ENCODE peak calls at places on chromosome 21, in seven cellular contexts. H is fibroblast of pulmonary artery, E is cardiac fibroblast, Z is bronchial epithelial cell, R is OCI-LY7, T is WTC11, L is heart right ventricle. B is an unnamed sample.

GRCh38 chr21:35026617-35027557 is 22.2 kb downstream of the RUNX1 start:
- DNase-seq in H (peak), E (peak), Z (peak), R (peak), T (peak), L (peak), B (no peak)

GRCh38 chr21:15077529-15077928 is 12.7 kb upstream of the NRIP1 start:
- DNase-seq in H (no peak), E (no peak), Z (no peak), R (no peak), T (no peak), L (no peak), B (no peak)

GRCh38 chr21:25997788-25998611 is 172.6 kb downstream of the APP start:
- DNase-seq in H (peak), E (no peak), Z (no peak), R (no peak), T (peak), L (peak), B (no peak)

GRCh38 chr21:39084073-39084472 is 99.2 kb downstream of the PSMG1 start:
- DNase-seq in H (no peak), E (no peak), Z (no peak), R (no peak), T (no peak), L (no peak), B (no peak)

GRCh38 chr21:33687634-33688033 is 45.3 kb downstream of the ITSN1 start:
- DNase-seq in H (no peak), E (no peak), Z (no peak), R (no peak), T (no peak), L (no peak), B (no peak)

GRCh38 chr21:15976807-15977206 is 247.0 kb downstream of the USP25 start:
- DNase-seq in H (no peak), E (peak), Z (no peak), R (peak), T (peak), L (no peak), B (peak)

GRCh38 chr21:34022557-34023335 is 50.6 kb upstream of the MRPS6 start:
- DNase-seq in H (no peak), E (no peak), Z (no peak), R (peak), T (no peak), L (no peak), B (no peak)

GRCh38 chr21:15667010-15667409 is 62.8 kb upstream of the USP25 start:
- DNase-seq in H (peak), E (peak), Z (peak), R (no peak), T (no peak), L (no peak), B (peak)

GRCh38 chr21:44910229-44911065 is 10.3 kb downstream of the ITGB2 start:
- DNase-seq in H (no peak), E (no peak), Z (no peak), R (peak), T (no peak), L (no peak), B (no peak)

GRCh38 chr21:44771896-44772525 is 29.6 kb downstream of the UBE2G2 start:
- DNase-seq in H (no peak), E (no peak), Z (no peak), R (no peak), T (no peak), L (no peak), B (no peak)

GRCh38 chr21:37877171-37877570 is 39.1 kb downstream of the KCNJ6 start:
- DNase-seq in H (peak), E (peak), Z (no peak), R (no peak), T (no peak), L (no peak), B (peak)

GRCh38 chr21:45461369-45461750 is 56.4 kb downstream of the COL18A1 start:
- DNase-seq in H (no peak), E (no peak), Z (no peak), R (no peak), T (no peak), L (no peak), B (no peak)

GRCh38 chr21:38319781-38320180 is 63.0 kb downstream of the KCNJ15 start:
- DNase-seq in H (no peak), E (no peak), Z (peak), R (no peak), T (no peak), L (no peak), B (no peak)

GRCh38 chr21:35206141-35207125 is 157.3 kb upstream of the RUNX1 start:
- DNase-seq in H (no peak), E (no peak), Z (peak), R (peak), T (no peak), L (no peak), B (peak)

GRCh38 chr21:15255359-15256157 is 190.8 kb upstream of the NRIP1 start:
- DNase-seq in H (no peak), E (no peak), Z (peak), R (no peak), T (no peak), L (peak), B (no peak)

GRCh38 chr21:26570203-26570602 is 2.9 kb downstream of the CYYR1 start:
- DNase-seq in H (no peak), E (no peak), Z (no peak), R (no peak), T (no peak), L (peak), B (no peak)

GRCh38 chr21:45972716-45973474 is 8.7 kb upstream of the COL6A1 start:
- DNase-seq in H (peak), E (peak), Z (no peak), R (no peak), T (no peak), L (peak), B (no peak)

GRCh38 chr21:43764576-43765495 is 11.3 kb downstream of the CSTB start:
- DNase-seq in H (no peak), E (no peak), Z (no peak), R (no peak), T (no peak), L (no peak), B (peak)

GRCh38 chr21:34835526-34835925 is 166.7 kb downstream of the CLIC6 start:
- DNase-seq in H (peak), E (peak), Z (no peak), R (no peak), T (no peak), L (no peak), B (peak)

GRCh38 chr21:35414511-35415139 is 365.5 kb upstream of the RUNX1 start:
- DNase-seq in H (no peak), E (no peak), Z (no peak), R (no peak), T (no peak), L (no peak), B (no peak)

GRCh38 chr21:27045281-27045985 is 78.5 kb upstream of the ADAMTS5 start:
- DNase-seq in H (no peak), E (peak), Z (peak), R (no peak), T (no peak), L (no peak), B (no peak)

GRCh38 chr21:24023936-24024335 is 1583.3 kb downstream of the MRPL39 start:
- DNase-seq in H (no peak), E (no peak), Z (no peak), R (no peak), T (no peak), L (no peak), B (no peak)

GRCh38 chr21:40041446-40041845 is 174.2 kb downstream of the PCP4 start:
- DNase-seq in H (no peak), E (no peak), Z (no peak), R (no peak), T (no peak), L (no peak), B (no peak)

GRCh38 chr21:45525153-45525909 is 16.9 kb downstream of the SLC19A1 start:
- DNase-seq in H (no peak), E (no peak), Z (no peak), R (no peak), T (peak), L (peak), B (no peak)

GRCh38 chr21:37939251-37939650 is 23.0 kb upstream of the KCNJ6 start:
- DNase-seq in H (no peak), E (no peak), Z (peak), R (no peak), T (no peak), L (no peak), B (peak)

GRCh38 chr21:29018540-29018939 is 609 bp downstream of the RWDD2B start:
- DNase-seq in H (peak), E (peak), Z (no peak), R (no peak), T (no peak), L (no peak), B (no peak)

GRCh38 chr21:34524671-34525601 is 12.9 kb upstream of the KCNE1 start:
- DNase-seq in H (peak), E (peak), Z (peak), R (no peak), T (peak), L (no peak), B (no peak)

GRCh38 chr21:44300262-44300959 is 558 bp downstream of the PFKL start:
- DNase-seq in H (peak), E (peak), Z (peak), R (peak), T (peak), L (peak), B (peak)

GRCh38 chr21:23452384-23453083 is 2154.7 kb downstream of the MRPL39 start:
- DNase-seq in H (no peak), E (no peak), Z (no peak), R (no peak), T (peak), L (no peak), B (no peak)

GRCh38 chr21:44653656-44654575 is 543 bp downstream of the KRTAP12-4 start:
- DNase-seq in H (no peak), E (no peak), Z (no peak), R (no peak), T (no peak), L (no peak), B (no peak)

GRCh38 chr21:26140185-26140584 is 30.4 kb downstream of the APP start:
- DNase-seq in H (peak), E (peak), Z (peak), R (no peak), T (no peak), L (peak), B (peak)

GRCh38 chr21:44531606-44532128 is 8.3 kb downstream of the KRTAP10-1 start:
- DNase-seq in H (no peak), E (no peak), Z (no peak), R (no peak), T (peak), L (no peak), B (no peak)

GRCh38 chr21:16345757-16346156 is 616.0 kb downstream of the USP25 start:
- DNase-seq in H (no peak), E (no peak), Z (no peak), R (no peak), T (no peak), L (no peak), B (no peak)

GRCh38 chr21:38126677-38127271 is 130.0 kb upstream of the KCNJ15 start:
- DNase-seq in H (peak), E (peak), Z (peak), R (peak), T (peak), L (peak), B (peak)

GRCh38 chr21:17930102-17930501 is 110.9 kb upstream of the C21orf91 start:
- DNase-seq in H (no peak), E (no peak), Z (no peak), R (no peak), T (no peak), L (no peak), B (no peak)

GRCh38 chr21:44310628-44311027 is 10.8 kb downstream of the PFKL start:
- DNase-seq in H (no peak), E (no peak), Z (no peak), R (peak), T (no peak), L (no peak), B (no peak)

GRCh38 chr21:26130249-26130896 is 40.2 kb downstream of the APP start:
- DNase-seq in H (peak), E (peak), Z (peak), R (no peak), T (no peak), L (no peak), B (peak)

GRCh38 chr21:43867936-43868335 is 2.9 kb downstream of the AGPAT3 start:
- DNase-seq in H (no peak), E (no peak), Z (no peak), R (no peak), T (no peak), L (no peak), B (no peak)

GRCh38 chr21:14850394-14850793 is 214.4 kb downstream of the NRIP1 start:
- DNase-seq in H (peak), E (no peak), Z (no peak), R (no peak), T (no peak), L (no peak), B (no peak)

GRCh38 chr21:41136286-41136685 is 31.7 kb upstream of the BACE2 start:
- DNase-seq in H (no peak), E (no peak), Z (no peak), R (no peak), T (no peak), L (no peak), B (no peak)

GRCh38 chr21:41137889-41138288 is 30.1 kb upstream of the BACE2 start:
- DNase-seq in H (no peak), E (no peak), Z (no peak), R (no peak), T (no peak), L (no peak), B (no peak)

GRCh38 chr21:41138711-41139110 is 29.2 kb upstream of the BACE2 start:
- DNase-seq in H (no peak), E (no peak), Z (no peak), R (no peak), T (no peak), L (no peak), B (no peak)

GRCh38 chr21:41135715-41136114 is 32.2 kb upstream of the BACE2 start:
- DNase-seq in H (no peak), E (no peak), Z (no peak), R (no peak), T (no peak), L (no peak), B (no peak)

DNA sequence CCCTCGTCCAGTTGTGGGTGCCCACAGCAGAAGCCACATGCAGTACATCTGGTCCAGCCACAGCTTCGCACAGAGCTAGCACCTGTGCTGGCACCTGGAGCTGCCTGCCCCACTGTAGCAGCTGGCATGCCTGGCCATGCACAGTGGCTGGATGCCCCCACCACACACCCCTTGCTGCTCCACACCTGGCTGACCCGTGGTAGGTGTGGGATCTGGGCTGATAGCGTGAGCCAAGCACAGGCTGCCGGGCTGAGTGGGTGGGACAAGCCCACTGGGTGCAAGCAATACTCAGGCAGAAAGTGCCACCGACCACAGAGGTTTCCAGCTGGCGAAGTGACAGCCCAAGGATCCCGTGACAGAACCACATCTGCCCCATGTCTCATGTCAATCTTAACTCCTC is 30.6 kb upstream of the BACE2 start:
- DNase-seq in H (no peak), E (no peak), Z (no peak), R (no peak), T (no peak), L (no peak), B (no peak)
- TF ChIP-seq CTCF in H (no peak), E (no peak), Z (no peak), R (no peak), T (no peak), L (no peak), B (no peak)

DNA sequence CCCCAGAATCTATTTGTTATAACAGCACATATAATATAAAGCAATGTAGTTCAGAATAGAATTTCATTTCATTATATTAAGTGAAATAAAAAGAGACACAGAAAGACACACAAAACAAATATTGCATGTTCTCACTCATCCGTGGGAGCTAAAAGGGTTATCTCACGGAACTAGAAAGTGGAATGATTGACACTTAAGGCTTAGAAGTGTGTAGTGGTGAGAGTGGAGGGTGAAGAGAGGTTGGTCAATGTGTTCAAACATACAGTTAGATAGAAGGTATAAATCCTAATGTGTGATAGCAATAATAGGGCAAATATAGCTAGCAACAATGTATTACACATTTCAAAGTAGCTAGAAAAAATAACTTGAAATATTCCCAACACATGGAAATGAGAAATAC is 1001.7 kb upstream of the TMPRSS15 start:
- DNase-seq in H (no peak), E (no peak), Z (no peak), R (no peak), T (no peak), L (no peak), B (no peak)
- TF ChIP-seq CTCF in H (no peak), E (no peak), Z (no peak), R (no peak), T (no peak), L (no peak), B (no peak)

GRCh38 chr21:36700961-36701911 is 2.3 kb downstream of the SIM2 start:
- DNase-seq in H (no peak), E (no peak), Z (no peak), R (no peak), T (peak), L (no peak), B (peak)
- TF ChIP-seq CTCF in H (no peak), E (no peak), Z (no peak), R (no peak), T (no peak), L (no peak), B (no peak)

GRCh38 chr21:41908829-41909228 is 29.7 kb upstream of the PRDM15 start:
- DNase-seq in H (no peak), E (no peak), Z (no peak), R (no peak), T (no peak), L (no peak), B (no peak)
- TF ChIP-seq CTCF in H (no peak), E (no peak), Z (no peak), R (no peak), T (no peak), L (no peak), B (no peak)

GRCh38 chr21:31264574-31264973 is 79.5 kb downstream of the TIAM1 start:
- DNase-seq in H (no peak), E (no peak), Z (no peak), R (no peak), T (no peak), L (no peak), B (no peak)
- TF ChIP-seq CTCF in H (no peak), E (no peak), Z (no peak), R (no peak), T (no peak), L (no peak), B (peak)

B was measured in MCF 10A.